ENCODE peak calls at places on chromosomes 7 and 10, in seven cellular contexts. One of them, this sample, is unnamed.

GRCh38 chr10:118870467-118871243 is 115.9 kb upstream of the CACUL1 start:
- DNase-seq in PC-9: peak; percentile 60
- DNase-seq in hypothalamus: no peak
- DNase-seq in mesothelial cell of epicardium: no peak
- DNase-seq in RCC 7860: peak; percentile 65
- DNase-seq in ELR: peak; percentile 84
- DNase-seq in fibroblast of the aortic adventitia: peak; percentile 63
- DNase-seq in this sample: peak; percentile 77

GRCh38 chr7:44292876-44293560 is 32.4 kb downstream of the CAMK2B start:
- DNase-seq in PC-9: no peak
- DNase-seq in hypothalamus: no peak
- DNase-seq in mesothelial cell of epicardium: peak; percentile 9
- DNase-seq in RCC 7860: no peak
- DNase-seq in ELR: no peak
- DNase-seq in fibroblast of the aortic adventitia: no peak
- DNase-seq in this sample: no peak

GRCh38 chr7:17802056-17802455 is 138.2 kb downstream of the SNX13 start:
- DNase-seq in PC-9: no peak
- DNase-seq in hypothalamus: no peak
- DNase-seq in mesothelial cell of epicardium: no peak
- DNase-seq in RCC 7860: no peak
- DNase-seq in ELR: peak; percentile 33
- DNase-seq in fibroblast of the aortic adventitia: no peak
- DNase-seq in this sample: no peak

GRCh38 chr7:126727930-126728331 is 524.8 kb downstream of the GRM8 start:
- DNase-seq in PC-9: peak; percentile 16
- DNase-seq in hypothalamus: no peak
- DNase-seq in mesothelial cell of epicardium: no peak
- DNase-seq in RCC 7860: peak; percentile 49
- DNase-seq in ELR: peak; percentile 82
- DNase-seq in fibroblast of the aortic adventitia: peak; percentile 0
- DNase-seq in this sample: peak; percentile 88

GRCh38 chr7:40694991-40695390 is 560.2 kb downstream of the SUGCT start:
- DNase-seq in PC-9: no peak
- DNase-seq in hypothalamus: no peak
- DNase-seq in mesothelial cell of epicardium: no peak
- DNase-seq in RCC 7860: no peak
- DNase-seq in ELR: no peak
- DNase-seq in fibroblast of the aortic adventitia: no peak
- DNase-seq in this sample: no peak

GRCh38 chr10:112362833-112363232 is 11.1 kb upstream of the ACSL5 start:
- DNase-seq in PC-9: no peak
- DNase-seq in hypothalamus: no peak
- DNase-seq in mesothelial cell of epicardium: no peak
- DNase-seq in RCC 7860: no peak
- DNase-seq in ELR: peak; percentile 66
- DNase-seq in fibroblast of the aortic adventitia: peak; percentile 52
- DNase-seq in this sample: no peak

GRCh38 chr10:132396495-132397035 is 435 bp upstream of the PWWP2B start:
- DNase-seq in PC-9: peak; percentile 43
- DNase-seq in hypothalamus: no peak
- DNase-seq in mesothelial cell of epicardium: no peak
- DNase-seq in RCC 7860: no peak
- DNase-seq in ELR: peak; percentile 60
- DNase-seq in fibroblast of the aortic adventitia: no peak
- DNase-seq in this sample: no peak

GRCh38 chr7:114356133-114356532 is 58.5 kb upstream of the FOXP2 start:
- DNase-seq in PC-9: no peak
- DNase-seq in hypothalamus: no peak
- DNase-seq in mesothelial cell of epicardium: no peak
- DNase-seq in RCC 7860: no peak
- DNase-seq in ELR: peak; percentile 69
- DNase-seq in fibroblast of the aortic adventitia: no peak
- DNase-seq in this sample: no peak

GRCh38 chr7:103539875-103540274 is 93.9 kb upstream of the SLC26A5 start:
- DNase-seq in PC-9: no peak
- DNase-seq in hypothalamus: no peak
- DNase-seq in mesothelial cell of epicardium: no peak
- DNase-seq in RCC 7860: no peak
- DNase-seq in ELR: no peak
- DNase-seq in fibroblast of the aortic adventitia: no peak
- DNase-seq in this sample: no peak

GRCh38 chr7:27627146-27627545 is 35.5 kb downstream of the HIBADH start:
- DNase-seq in PC-9: no peak
- DNase-seq in hypothalamus: no peak
- DNase-seq in mesothelial cell of epicardium: no peak
- DNase-seq in RCC 7860: no peak
- DNase-seq in ELR: no peak
- DNase-seq in fibroblast of the aortic adventitia: no peak
- DNase-seq in this sample: no peak

GRCh38 chr7:25359471-25360059 is 131.3 kb upstream of the NPVF start:
- DNase-seq in PC-9: no peak
- DNase-seq in hypothalamus: no peak
- DNase-seq in mesothelial cell of epicardium: no peak
- DNase-seq in RCC 7860: no peak
- DNase-seq in ELR: peak; percentile 2
- DNase-seq in fibroblast of the aortic adventitia: no peak
- DNase-seq in this sample: peak; percentile 36

GRCh38 chr10:49096890-49097445 is 18.4 kb downstream of the VSTM4 start:
- DNase-seq in PC-9: no peak
- DNase-seq in hypothalamus: no peak
- DNase-seq in mesothelial cell of epicardium: no peak
- DNase-seq in RCC 7860: no peak
- DNase-seq in ELR: no peak
- DNase-seq in fibroblast of the aortic adventitia: no peak
- DNase-seq in this sample: no peak

GRCh38 chr10:12782537-12782936 is 219.0 kb downstream of the CCDC3 start:
- DNase-seq in PC-9: peak; percentile 20
- DNase-seq in hypothalamus: no peak
- DNase-seq in mesothelial cell of epicardium: no peak
- DNase-seq in RCC 7860: peak; percentile 8
- DNase-seq in ELR: peak; percentile 34
- DNase-seq in fibroblast of the aortic adventitia: peak; percentile 29
- DNase-seq in this sample: peak; percentile 19

GRCh38 chr10:89217057-89217990 is 10.2 kb upstream of the CH25H start:
- DNase-seq in PC-9: peak; percentile 30
- DNase-seq in hypothalamus: no peak
- DNase-seq in mesothelial cell of epicardium: no peak
- DNase-seq in RCC 7860: peak; percentile 44
- DNase-seq in ELR: peak; percentile 73
- DNase-seq in fibroblast of the aortic adventitia: peak; percentile 83
- DNase-seq in this sample: peak; percentile 22

GRCh38 chr10:49300140-49300974 is 1.4 kb downstream of the C10orf71 start:
- DNase-seq in PC-9: no peak
- DNase-seq in hypothalamus: no peak
- DNase-seq in mesothelial cell of epicardium: no peak
- DNase-seq in RCC 7860: no peak
- DNase-seq in ELR: no peak
- DNase-seq in fibroblast of the aortic adventitia: no peak
- DNase-seq in this sample: no peak

GRCh38 chr10:133105686-133106390 is 18.1 kb downstream of the ADGRA1 start:
- DNase-seq in PC-9: no peak
- DNase-seq in hypothalamus: no peak
- DNase-seq in mesothelial cell of epicardium: no peak
- DNase-seq in RCC 7860: no peak
- DNase-seq in ELR: no peak
- DNase-seq in fibroblast of the aortic adventitia: no peak
- DNase-seq in this sample: no peak

GRCh38 chr7:39624202-39624807 is 933 bp downstream of the RALA start:
- DNase-seq in PC-9: peak; percentile 29
- DNase-seq in hypothalamus: no peak
- DNase-seq in mesothelial cell of epicardium: no peak
- DNase-seq in RCC 7860: no peak
- DNase-seq in ELR: peak; percentile 45
- DNase-seq in fibroblast of the aortic adventitia: peak; percentile 60
- DNase-seq in this sample: no peak

GRCh38 chr7:155755026-155755425 is 57.2 kb downstream of the SHH start:
- DNase-seq in PC-9: no peak
- DNase-seq in hypothalamus: no peak
- DNase-seq in mesothelial cell of epicardium: no peak
- DNase-seq in RCC 7860: no peak
- DNase-seq in ELR: no peak
- DNase-seq in fibroblast of the aortic adventitia: no peak
- DNase-seq in this sample: no peak

GRCh38 chr7:104126411-104126841 is 81.4 kb downstream of the ORC5 start:
- DNase-seq in PC-9: no peak
- DNase-seq in hypothalamus: no peak
- DNase-seq in mesothelial cell of epicardium: no peak
- DNase-seq in RCC 7860: no peak
- DNase-seq in ELR: no peak
- DNase-seq in fibroblast of the aortic adventitia: no peak
- DNase-seq in this sample: no peak

GRCh38 chr10:44723654-44724053 is 187.5 kb upstream of the TMEM72 start:
- DNase-seq in PC-9: no peak
- DNase-seq in hypothalamus: no peak
- DNase-seq in mesothelial cell of epicardium: no peak
- DNase-seq in RCC 7860: no peak
- DNase-seq in ELR: peak; percentile 93
- DNase-seq in fibroblast of the aortic adventitia: peak; percentile 87
- DNase-seq in this sample: no peak

GRCh38 chr10:72223743-72224101 is 7.6 kb upstream of the ASCC1 start:
- DNase-seq in PC-9: no peak
- DNase-seq in hypothalamus: no peak
- DNase-seq in mesothelial cell of epicardium: no peak
- DNase-seq in RCC 7860: no peak
- DNase-seq in ELR: no peak
- DNase-seq in fibroblast of the aortic adventitia: peak; percentile 15
- DNase-seq in this sample: no peak

GRCh38 chr7:69922011-69922803 is 323.9 kb downstream of the AUTS2 start:
- DNase-seq in PC-9: no peak
- DNase-seq in hypothalamus: no peak
- DNase-seq in mesothelial cell of epicardium: no peak
- DNase-seq in RCC 7860: no peak
- DNase-seq in ELR: no peak
- DNase-seq in fibroblast of the aortic adventitia: no peak
- DNase-seq in this sample: no peak

GRCh38 chr7:163971-164881 is 28.1 kb upstream of the FAM20C start:
- DNase-seq in PC-9: no peak
- DNase-seq in hypothalamus: no peak
- DNase-seq in mesothelial cell of epicardium: no peak
- DNase-seq in RCC 7860: no peak
- DNase-seq in ELR: no peak
- DNase-seq in fibroblast of the aortic adventitia: no peak
- DNase-seq in this sample: no peak

GRCh38 chr7:21616796-21617436 is 74.1 kb downstream of the DNAH11 start:
- DNase-seq in PC-9: peak; percentile 1
- DNase-seq in hypothalamus: no peak
- DNase-seq in mesothelial cell of epicardium: no peak
- DNase-seq in RCC 7860: peak; percentile 62
- DNase-seq in ELR: peak; percentile 70
- DNase-seq in fibroblast of the aortic adventitia: peak; percentile 81
- DNase-seq in this sample: no peak

GRCh38 chr7:72140566-72140965 is 271.6 kb downstream of the CALN1 start:
- DNase-seq in PC-9: no peak
- DNase-seq in hypothalamus: no peak
- DNase-seq in mesothelial cell of epicardium: no peak
- DNase-seq in RCC 7860: no peak
- DNase-seq in ELR: no peak
- DNase-seq in fibroblast of the aortic adventitia: no peak
- DNase-seq in this sample: no peak

GRCh38 chr10:89327803-89328441 is at the start of gene IFIT3:
- DNase-seq in PC-9: peak; percentile 36
- DNase-seq in hypothalamus: no peak
- DNase-seq in mesothelial cell of epicardium: no peak
- DNase-seq in RCC 7860: peak; percentile 68
- DNase-seq in ELR: peak; percentile 91
- DNase-seq in fibroblast of the aortic adventitia: peak; percentile 99
- DNase-seq in this sample: peak; percentile 66

GRCh38 chr10:98917828-98918227 is 317.8 kb downstream of the HPSE2 start:
- DNase-seq in PC-9: no peak
- DNase-seq in hypothalamus: no peak
- DNase-seq in mesothelial cell of epicardium: no peak
- DNase-seq in RCC 7860: no peak
- DNase-seq in ELR: no peak
- DNase-seq in fibroblast of the aortic adventitia: no peak
- DNase-seq in this sample: no peak

GRCh38 chr10:63077800-63078199 is 55.3 kb upstream of the NRBF2 start:
- DNase-seq in PC-9: peak; percentile 5
- DNase-seq in hypothalamus: no peak
- DNase-seq in mesothelial cell of epicardium: no peak
- DNase-seq in RCC 7860: no peak
- DNase-seq in ELR: no peak
- DNase-seq in fibroblast of the aortic adventitia: no peak
- DNase-seq in this sample: no peak

GRCh38 chr7:82152858-82153257 is 290.7 kb downstream of the CACNA2D1 start:
- DNase-seq in PC-9: no peak
- DNase-seq in hypothalamus: no peak
- DNase-seq in mesothelial cell of epicardium: no peak
- DNase-seq in RCC 7860: no peak
- DNase-seq in ELR: no peak
- DNase-seq in fibroblast of the aortic adventitia: no peak
- DNase-seq in this sample: no peak

GRCh38 chr10:78292987-78293865 is 259.6 kb downstream of the RPS24 start:
- DNase-seq in PC-9: no peak
- DNase-seq in hypothalamus: no peak
- DNase-seq in mesothelial cell of epicardium: no peak
- DNase-seq in RCC 7860: no peak
- DNase-seq in ELR: no peak
- DNase-seq in fibroblast of the aortic adventitia: no peak
- DNase-seq in this sample: peak; percentile 48

GRCh38 chr10:69783515-69783914 is 18.2 kb upstream of the COL13A1 start:
- DNase-seq in PC-9: no peak
- DNase-seq in hypothalamus: no peak
- DNase-seq in mesothelial cell of epicardium: no peak
- DNase-seq in RCC 7860: no peak
- DNase-seq in ELR: no peak
- DNase-seq in fibroblast of the aortic adventitia: no peak
- DNase-seq in this sample: no peak

GRCh38 chr7:137130751-137131158 is 212.8 kb downstream of the PTN start:
- DNase-seq in PC-9: peak; percentile 53
- DNase-seq in hypothalamus: no peak
- DNase-seq in mesothelial cell of epicardium: no peak
- DNase-seq in RCC 7860: peak; percentile 84
- DNase-seq in ELR: peak; percentile 74
- DNase-seq in fibroblast of the aortic adventitia: peak; percentile 77
- DNase-seq in this sample: no peak